ENCODE peak calls at places on chromosome 4, in five cellular contexts. One of them, this sample, is unnamed. For H3K79me1, the result is how much of the 10 kb centered on the place peaks cover.

GRCh38 chr4:57020467-57021101 is 41.9 kb downstream of the POLR2B start:
- DNase-seq in IMR-90: peak
- DNase-seq in neuronal stem cell: no peak
- DNase-seq in mesenchymal stem cell: peak
- DNase-seq in mesendoderm: no peak
- DNase-seq in this sample: no peak

GRCh38 chr4:7420661-7421040 is 14.1 kb downstream of the PSAPL1 start:
- DNase-seq in IMR-90: no peak
- DNase-seq in neuronal stem cell: no peak
- DNase-seq in mesenchymal stem cell: no peak
- DNase-seq in mesendoderm: no peak
- DNase-seq in this sample: no peak

GRCh38 chr4:151169223-151169622 is 69.8 kb downstream of the RPS3A start:
- DNase-seq in IMR-90: peak
- DNase-seq in neuronal stem cell: peak
- DNase-seq in mesenchymal stem cell: peak
- DNase-seq in mesendoderm: peak
- DNase-seq in this sample: no peak

GRCh38 chr4:60683357-60683756 is 516.8 kb upstream of the ADGRL3 start:
- DNase-seq in IMR-90: peak
- DNase-seq in neuronal stem cell: no peak
- DNase-seq in mesenchymal stem cell: peak
- DNase-seq in mesendoderm: no peak
- DNase-seq in this sample: no peak

GRCh38 chr4:17316566-17316965 is 195.3 kb downstream of the QDPR start:
- DNase-seq in IMR-90: peak
- DNase-seq in neuronal stem cell: no peak
- DNase-seq in mesenchymal stem cell: no peak
- DNase-seq in mesendoderm: no peak
- DNase-seq in this sample: peak

GRCh38 chr4:115851918-115852766 is 738.7 kb upstream of the NDST4 start:
- DNase-seq in IMR-90: no peak
- DNase-seq in neuronal stem cell: peak
- DNase-seq in mesenchymal stem cell: peak
- DNase-seq in mesendoderm: peak
- DNase-seq in this sample: peak

GRCh38 chr4:163127621-163128020 is 39.1 kb downstream of the NAF1 start:
- DNase-seq in IMR-90: no peak
- DNase-seq in neuronal stem cell: no peak
- DNase-seq in mesenchymal stem cell: no peak
- DNase-seq in mesendoderm: no peak
- DNase-seq in this sample: no peak

GRCh38 chr4:153153339-153153851 is 50.8 kb upstream of the TRIM2 start:
- DNase-seq in IMR-90: peak
- DNase-seq in neuronal stem cell: no peak
- DNase-seq in mesenchymal stem cell: peak
- DNase-seq in mesendoderm: peak
- DNase-seq in this sample: peak

GRCh38 chr4:153154010-153154975 is 50.0 kb upstream of the TRIM2 start:
- DNase-seq in IMR-90: peak
- DNase-seq in neuronal stem cell: no peak
- DNase-seq in mesenchymal stem cell: peak
- DNase-seq in mesendoderm: no peak
- DNase-seq in this sample: no peak

GRCh38 chr4:118817178-118817930 is 18.6 kb downstream of the SEC24D start:
- DNase-seq in IMR-90: no peak
- DNase-seq in neuronal stem cell: no peak
- DNase-seq in mesenchymal stem cell: no peak
- DNase-seq in mesendoderm: no peak
- DNase-seq in this sample: no peak

DNA sequence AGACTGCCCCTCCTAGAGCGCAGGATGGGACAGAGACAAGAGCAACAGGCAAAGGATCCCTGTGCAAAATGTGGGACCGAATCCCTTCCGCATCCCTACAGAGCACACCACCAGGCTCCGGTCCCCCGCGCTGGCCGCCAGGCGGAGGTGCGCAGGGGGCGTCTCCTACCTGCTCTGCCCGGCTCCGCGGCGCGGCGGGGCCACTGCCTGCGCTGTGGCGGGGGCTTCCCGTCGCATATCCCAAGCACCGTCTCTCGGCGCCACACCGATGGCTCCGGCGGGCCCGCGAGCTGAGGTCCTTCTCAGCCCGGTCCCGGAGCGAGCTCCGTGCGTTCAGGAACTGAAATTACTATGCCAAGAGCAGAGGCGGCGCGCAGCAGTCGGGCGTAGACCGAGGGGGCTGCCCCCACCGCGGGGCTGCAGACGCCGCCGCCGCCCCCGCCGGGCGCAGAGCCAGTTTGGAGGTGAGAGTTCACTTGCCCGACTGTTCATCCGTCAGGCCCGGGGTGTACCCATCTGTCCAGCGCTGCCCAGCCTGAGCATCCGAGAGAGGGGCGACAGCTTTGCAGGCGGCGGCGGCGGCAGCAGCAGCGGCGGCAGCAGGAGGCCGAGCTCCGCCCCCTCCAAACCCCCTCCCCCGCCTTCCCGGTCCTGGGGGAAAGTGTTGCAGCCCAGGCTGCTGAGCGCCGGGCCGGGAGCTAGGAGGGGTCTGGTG is at the start of gene GPRIN3:
- DNase-seq in IMR-90: no peak
- DNase-seq in neuronal stem cell: peak
- DNase-seq in mesenchymal stem cell: peak
- DNase-seq in mesendoderm: peak
- DNase-seq in this sample: no peak
- H4K8ac ChIP-seq in IMR-90: no peak
- H4K8ac ChIP-seq in neuronal stem cell: no peak
- H4K8ac ChIP-seq in mesenchymal stem cell: peak
- H4K8ac ChIP-seq in mesendoderm: no peak
- H4K8ac ChIP-seq in this sample: no peak

GRCh38 chr4:185481390-185481789 is 9.9 kb upstream of the CCDC110 start:
- DNase-seq in IMR-90: no peak
- DNase-seq in neuronal stem cell: no peak
- DNase-seq in mesenchymal stem cell: no peak
- DNase-seq in mesendoderm: no peak
- DNase-seq in this sample: no peak
- H3K79me1 ChIP-seq in IMR-90: under half
- H3K79me1 ChIP-seq in neuronal stem cell: under half
- H3K79me1 ChIP-seq in mesenchymal stem cell: under half
- H3K79me1 ChIP-seq in mesendoderm: under half
- H3K79me1 ChIP-seq in this sample: under half

GRCh38 chr4:185879666-185880312 is 67.8 kb upstream of the SORBS2 start:
- DNase-seq in IMR-90: no peak
- DNase-seq in neuronal stem cell: no peak
- DNase-seq in mesenchymal stem cell: no peak
- DNase-seq in mesendoderm: no peak
- DNase-seq in this sample: no peak
- H4K8ac ChIP-seq in IMR-90: no peak
- H4K8ac ChIP-seq in neuronal stem cell: no peak
- H4K8ac ChIP-seq in mesenchymal stem cell: no peak
- H4K8ac ChIP-seq in mesendoderm: no peak
- H4K8ac ChIP-seq in this sample: no peak

GRCh38 chr4:83413676-83414075 is 41.9 kb downstream of the HELQ start:
- DNase-seq in IMR-90: peak
- DNase-seq in neuronal stem cell: no peak
- DNase-seq in mesenchymal stem cell: no peak
- DNase-seq in mesendoderm: no peak
- DNase-seq in this sample: no peak

GRCh38 chr4:83417566-83417965 is 38.1 kb downstream of the HELQ start:
- DNase-seq in IMR-90: no peak
- DNase-seq in neuronal stem cell: no peak
- DNase-seq in mesenchymal stem cell: no peak
- DNase-seq in mesendoderm: no peak
- DNase-seq in this sample: peak
- H3K79me1 ChIP-seq in IMR-90: under half
- H3K79me1 ChIP-seq in neuronal stem cell: under half
- H3K79me1 ChIP-seq in mesenchymal stem cell: under half
- H3K79me1 ChIP-seq in mesendoderm: under half
- H3K79me1 ChIP-seq in this sample: under half